ENCODE peak calls at places on chromosome 22, in four cellular contexts. W is GM23248; R is CD8-positive, alpha-beta T cell; V is GM20000. J is an unnamed sample.

GRCh38 chr22:43537019-43537585 is 125.3 kb downstream of the MPPED1 start:
- DNase-seq in V (no peak), R (no peak), W (no peak), J (no peak)

GRCh38 chr22:19579880-19580279 is 55.7 kb upstream of the CLDN5 start:
- DNase-seq in V (no peak), W (no peak), R (no peak), J (no peak)

GRCh38 chr22:33793464-33793863 is 126.8 kb downstream of the LARGE1 start:
- DNase-seq in V (no peak), R (no peak), W (no peak), J (no peak)

GRCh38 chr22:22770280-22770871 is 117.2 kb upstream of the IGLL5 start:
- DNase-seq in W (peak; percentile 28), R (peak; percentile 57), V (peak; percentile 29), J (peak; percentile 47)

GRCh38 chr22:37394341-37394740 is 32.9 kb downstream of the ELFN2 start:
- DNase-seq in V (no peak), R (no peak), W (no peak), J (no peak)

GRCh38 chr22:23529166-23530103 is 50.7 kb downstream of the IGLL1 start:
- DNase-seq in R (no peak), W (no peak), V (no peak), J (no peak)

GRCh38 chr22:48756146-48757111 is 1071.2 kb downstream of the BRD1 start:
- DNase-seq in V (no peak), W (no peak), R (no peak), J (no peak)

GRCh38 chr22:46219650-46220049 is 30.4 kb downstream of the CDPF1 start:
- DNase-seq in R (no peak), V (peak; percentile 39), W (no peak), J (no peak)

GRCh38 chr22:39309364-39309861 is 10.0 kb downstream of the RPL3 start:
- DNase-seq in V (no peak), W (peak; percentile 61), R (no peak), J (peak; percentile 69)

GRCh38 chr22:48786679-48786996 is 1041.0 kb downstream of the BRD1 start:
- DNase-seq in R (no peak), V (no peak), W (no peak), J (no peak)

GRCh38 chr22:48464246-48464645 is 1363.4 kb downstream of the BRD1 start:
- DNase-seq in V (no peak), W (no peak), R (no peak), J (no peak)

GRCh38 chr22:39117585-39118191 is 20.6 kb downstream of the APOBEC3H start:
- DNase-seq in W (peak; percentile 53), V (peak; percentile 78), R (peak; percentile 74), J (peak; percentile 53)

GRCh38 chr22:17471901-17472566 is 91.3 kb upstream of the SLC25A18 start:
- DNase-seq in V (no peak), W (peak; percentile 29), R (no peak), J (no peak)

GRCh38 chr22:36184433-36185035 is 17.1 kb downstream of the APOL4 start:
- DNase-seq in R (no peak), W (peak; percentile 77), V (no peak), J (peak; percentile 79)

GRCh38 chr22:49091451-49091850 is 736.2 kb downstream of the BRD1 start:
- DNase-seq in V (no peak), W (no peak), R (no peak), J (no peak)

GRCh38 chr22:19632671-19633148 is 81.6 kb upstream of the SEPTIN5 start:
- DNase-seq in V (no peak), W (peak; percentile 20), R (no peak), J (peak; percentile 13)

GRCh38 chr22:25714739-25715138 is 27.2 kb upstream of the MYO18B start:
- DNase-seq in W (no peak), R (no peak), V (no peak), J (no peak)

GRCh38 chr22:19356708-19357269 is 65.3 kb upstream of the CLTCL1 start:
- DNase-seq in W (no peak), V (no peak), R (no peak), J (no peak)

GRCh38 chr22:40571887-40572286 is 64.6 kb downstream of the MRTFA start:
- DNase-seq in R (no peak), V (no peak), W (no peak), J (no peak)

GRCh38 chr22:50641696-50642607 is 14.0 kb upstream of the ARSA start:
- DNase-seq in W (peak; percentile 40), R (no peak), V (no peak), J (peak; percentile 21)

GRCh38 chr22:21651521-21652009 is 9.5 kb downstream of the SDF2L1 start:
- DNase-seq in V (no peak), W (no peak), R (no peak), J (no peak)

GRCh38 chr22:30943368-30943767 is 25.2 kb downstream of the MORC2 start:
- DNase-seq in V (no peak), W (no peak), R (peak; percentile 60), J (no peak)

GRCh38 chr22:29539105-29539504 is 14.5 kb downstream of the THOC5 start:
- DNase-seq in W (no peak), R (no peak), V (no peak), J (no peak)

GRCh38 chr22:30227438-30228228 is 18.9 kb downstream of the LIF start:
- DNase-seq in V (no peak), R (no peak), W (no peak), J (peak; percentile 19)

GRCh38 chr22:42881982-42882656 is 25.0 kb upstream of the ARFGAP3 start:
- DNase-seq in R (no peak), V (no peak), W (no peak), J (no peak)

GRCh38 chr22:47615051-47615450 is 852.6 kb downstream of the TBC1D22A start:
- DNase-seq in R (no peak), W (no peak), V (no peak), J (no peak)

GRCh38 chr22:20268350-20269012 is 363 bp upstream of the RTN4R start:
- DNase-seq in V (peak; percentile 88), R (peak; percentile 63), W (peak; percentile 76), J (peak; percentile 57)

GRCh38 chr22:47056361-47056760 is 293.9 kb downstream of the TBC1D22A start:
- DNase-seq in R (no peak), W (no peak), V (no peak), J (no peak)

GRCh38 chr22:21054046-21054713 is 8.4 kb downstream of the LRRC74B start:
- DNase-seq in W (no peak), R (no peak), V (no peak), J (no peak)